ENCODE peak calls at places on chromosomes 11 and 22, in ten cellular contexts. Q, P, G, E, B, K, H, Y, N and O are unnamed samples.
A peak's percentile ranks its signal among the peaks of the same experiment; 100 is the strongest.

GRCh38 chr11:71213696-71214552 is 38.5 kb downstream of the SHANK2 start:
- DNase-seq in Q (no peak), P (no peak), G (no peak), E (no peak), B (no peak), K (no peak), H (no peak), Y (no peak), N (peak; percentile 24), O (no peak)

GRCh38 chr11:61627831-61628753 is 47.2 kb upstream of the SYT7 start:
- DNase-seq in Q (peak; percentile 81), P (peak; percentile 6), G (peak; percentile 76), E (peak; percentile 65), B (no peak), K (no peak), H (peak; percentile 55), Y (peak; percentile 48), N (no peak), O (peak; percentile 21)

GRCh38 chr11:117076941-117077659 is 21.1 kb downstream of the SIK3 start:
- DNase-seq in Q (no peak), P (no peak), G (no peak), E (no peak), B (no peak), K (no peak), H (no peak), Y (no peak), N (no peak), O (no peak)

GRCh38 chr22:20423636-20424511 is 13.8 kb downstream of the SCARF2 start:
- DNase-seq in Q (no peak), P (no peak), G (no peak), E (no peak), B (no peak), K (no peak), H (no peak), Y (no peak), N (no peak), O (no peak)

GRCh38 chr11:68328374-68329091 is 16.1 kb downstream of the LRP5 start:
- DNase-seq in Q (peak; percentile 61), P (no peak), G (no peak), E (no peak), B (no peak), K (no peak), H (peak; percentile 49), Y (no peak), N (no peak), O (no peak)

GRCh38 chr11:31106963-31107576 is 262.5 kb downstream of the DCDC1 start:
- DNase-seq in Q (peak; percentile 73), P (peak; percentile 7), G (peak; percentile 47), E (peak; percentile 65), B (no peak), K (peak; percentile 1), H (peak; percentile 4), Y (peak; percentile 38), N (no peak), O (no peak)

GRCh38 chr22:17836977-17837742 is 62.9 kb upstream of the BID start:
- DNase-seq in Q (no peak), P (no peak), G (peak; percentile 51), E (no peak), B (no peak), K (no peak), H (no peak), Y (peak; percentile 58), N (no peak), O (no peak)

GRCh38 chr11:1548221-1549070 is 23.6 kb downstream of the DUSP8 start:
- DNase-seq in Q (peak; percentile 78), P (no peak), G (peak; percentile 92), E (peak; percentile 71), B (no peak), K (no peak), H (peak; percentile 37), Y (no peak), N (peak; percentile 90), O (no peak)

GRCh38 chr11:104812416-104812815 is 85.8 kb downstream of the CASP12 start:
- DNase-seq in Q (no peak), P (no peak), G (no peak), E (no peak), B (no peak), K (no peak), H (no peak), Y (no peak), N (no peak), O (no peak)

GRCh38 chr11:46541593-46542371 is 52.0 kb downstream of the AMBRA1 start:
- DNase-seq in Q (peak; percentile 75), P (no peak), G (peak; percentile 89), E (peak; percentile 42), B (no peak), K (no peak), H (no peak), Y (no peak), N (no peak), O (no peak)

GRCh38 chr11:119828011-119828410 is 99.0 kb upstream of the NECTIN1 start:
- DNase-seq in Q (no peak), P (no peak), G (no peak), E (no peak), B (no peak), K (no peak), H (no peak), Y (no peak), N (no peak), O (no peak)

GRCh38 chr11:62217191-62217748 is 8.8 kb downstream of the SCGB2A1 start:
- DNase-seq in Q (peak; percentile 5), P (no peak), G (no peak), E (peak; percentile 46), B (no peak), K (no peak), H (no peak), Y (no peak), N (no peak), O (no peak)

GRCh38 chr11:22976146-22976545 is 115.9 kb upstream of the CCDC179 start:
- DNase-seq in Q (peak; percentile 65), P (no peak), G (no peak), E (peak; percentile 18), B (no peak), K (peak; percentile 65), H (peak; percentile 29), Y (no peak), N (no peak), O (no peak)

GRCh38 chr11:97814325-97814959 is 1206.3 kb upstream of the CNTN5 start:
- DNase-seq in Q (no peak), P (no peak), G (no peak), E (no peak), B (no peak), K (no peak), H (no peak), Y (no peak), N (no peak), O (no peak)

GRCh38 chr11:61404641-61405040 is 12.3 kb downstream of the TMEM216 start:
- DNase-seq in Q (no peak), P (no peak), G (no peak), E (no peak), B (no peak), K (no peak), H (peak; percentile 59), Y (no peak), N (no peak), O (no peak)

DNA sequence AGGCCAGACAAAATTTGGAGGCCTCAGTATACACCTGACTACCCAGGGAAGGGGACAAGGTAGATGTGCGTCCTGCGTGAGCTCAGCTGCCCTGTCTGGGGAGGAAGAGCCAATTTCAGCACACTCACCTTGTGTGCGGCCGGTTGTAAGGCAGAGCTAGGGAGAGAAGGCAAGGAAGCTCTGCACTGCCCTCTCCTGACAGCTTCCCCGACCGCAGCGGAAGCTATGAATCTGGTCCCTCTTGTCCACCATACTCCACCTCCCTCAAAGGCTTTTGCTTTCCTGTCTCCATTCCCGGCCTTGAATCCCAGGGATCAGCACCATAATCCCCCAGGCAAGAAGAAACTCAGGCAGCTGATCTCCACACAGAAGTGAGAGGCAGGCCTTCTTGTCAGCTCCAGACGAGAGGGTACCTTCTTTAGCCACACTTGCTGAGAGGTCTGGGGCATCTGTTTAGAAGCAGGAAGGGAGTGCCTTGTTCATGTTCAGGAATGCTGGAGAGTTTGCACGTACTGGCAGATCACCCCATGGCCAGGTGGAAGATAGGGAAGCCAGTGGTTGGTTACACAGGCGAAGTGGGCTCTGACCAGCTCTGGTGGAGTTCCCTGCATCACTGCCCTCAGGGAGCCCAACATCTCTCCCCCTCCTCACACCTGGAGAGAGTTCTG is 62.5 kb downstream of the FEZ1 start:
- DNase-seq in Q (peak; percentile 23), P (no peak), G (no peak), E (peak; percentile 54), B (no peak), K (no peak), H (peak; percentile 55), Y (no peak), N (no peak), O (no peak)
- TF ChIP-seq CTCF in Q (no peak), P (no peak), G (no peak), E (peak; percentile 25), B (peak; percentile 59), K (peak; percentile 74), H (peak; percentile 78), Y (no peak), N (peak; percentile 37), O (no peak)

DNA sequence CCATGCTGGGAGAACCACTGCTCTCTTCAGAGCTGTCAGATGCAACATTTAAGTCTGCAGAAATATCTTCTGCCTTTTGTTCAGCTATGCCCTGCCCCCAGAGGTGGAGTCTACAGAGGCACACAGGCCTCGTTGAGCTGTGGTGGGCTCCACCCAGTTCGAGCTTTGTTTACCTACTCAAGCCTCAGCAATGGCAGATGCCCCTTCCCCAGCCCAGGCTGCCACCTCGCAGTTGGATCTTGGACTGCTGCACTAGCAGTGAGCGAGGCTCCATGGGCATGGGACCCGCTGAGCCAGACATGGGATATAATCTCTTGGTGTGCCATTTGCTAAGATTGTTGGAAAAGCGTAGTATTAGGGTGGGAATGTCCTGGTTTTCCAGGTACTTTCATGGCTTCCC is 229.1 kb upstream of the C11orf87 start:
- DNase-seq in Q (no peak), P (no peak), G (no peak), E (no peak), B (no peak), K (no peak), H (no peak), Y (no peak), N (no peak), O (no peak)
- TF ChIP-seq CTCF in Q (no peak), P (no peak), G (no peak), E (no peak), B (no peak), K (no peak), H (no peak), Y (no peak), N (no peak), O (no peak)

DNA sequence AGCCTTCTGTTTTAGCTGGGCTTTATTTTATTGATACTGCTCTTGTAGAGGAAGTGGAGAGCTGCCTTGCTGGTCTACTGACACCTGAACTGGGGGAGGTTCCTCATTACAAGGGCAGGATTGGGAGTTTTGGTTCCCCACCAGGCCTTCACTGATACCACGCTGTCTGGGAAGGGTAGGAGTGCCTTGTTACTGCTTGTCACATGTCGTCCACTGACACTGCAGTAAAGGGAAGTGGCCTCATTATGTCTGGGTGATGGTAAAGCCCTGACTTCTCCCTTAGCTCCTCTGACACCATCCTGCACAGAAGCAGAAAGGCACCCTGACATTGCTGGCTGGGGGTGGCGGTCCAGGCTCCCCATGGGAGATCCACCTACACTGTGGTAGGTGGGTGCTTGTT is 38.7 kb upstream of the ELF5 start:
- DNase-seq in Q (no peak), P (no peak), G (peak; percentile 33), E (no peak), B (no peak), K (no peak), H (no peak), Y (no peak), N (no peak), O (no peak)
- TF ChIP-seq CTCF in Q (no peak), P (no peak), G (no peak), E (no peak), B (no peak), K (no peak), H (no peak), Y (no peak), N (no peak), O (no peak)

GRCh38 chr11:44865866-44866272 is 84.8 kb downstream of the TP53I11 start:
- DNase-seq in Q (peak; percentile 36), P (no peak), G (no peak), E (no peak), B (no peak), K (no peak), H (no peak), Y (no peak), N (no peak), O (no peak)
- TF ChIP-seq CTCF in Q (no peak), P (no peak), G (no peak), E (no peak), B (no peak), K (no peak), H (no peak), Y (no peak), N (no peak), O (no peak)